ENCODE peak calls at places on chromosomes 2 and 18, in eight cellular contexts. One of them, this sample, is unnamed.

GRCh38 chr2:211408485-211408884 is 852.1 kb downstream of the CPS1 start:
- DNase-seq in fibroblast of lung: peak
- DNase-seq in small intestine: no peak
- DNase-seq in left ventricle myocardium inferior: no peak
- DNase-seq in heart right ventricle: no peak
- DNase-seq in aorta: no peak
- DNase-seq in MM.1S: no peak
- DNase-seq in esophagus muscularis mucosa: no peak
- DNase-seq in this sample: no peak

GRCh38 chr18:7757175-7757574 is 190.1 kb downstream of the PTPRM start:
- DNase-seq in fibroblast of lung: no peak
- DNase-seq in aorta: no peak
- DNase-seq in esophagus muscularis mucosa: no peak
- DNase-seq in small intestine: no peak
- DNase-seq in heart right ventricle: no peak
- DNase-seq in MM.1S: no peak
- DNase-seq in left ventricle myocardium inferior: no peak
- DNase-seq in this sample: no peak

GRCh38 chr2:33134086-33134763 is 187.5 kb downstream of the LTBP1 start:
- DNase-seq in heart right ventricle: peak
- DNase-seq in fibroblast of lung: peak
- DNase-seq in esophagus muscularis mucosa: peak
- DNase-seq in small intestine: no peak
- DNase-seq in left ventricle myocardium inferior: peak
- DNase-seq in aorta: peak
- DNase-seq in MM.1S: no peak
- DNase-seq in this sample: no peak

GRCh38 chr2:36650031-36650430 is 46.5 kb upstream of the VIT start:
- DNase-seq in esophagus muscularis mucosa: no peak
- DNase-seq in fibroblast of lung: peak
- DNase-seq in small intestine: peak
- DNase-seq in heart right ventricle: no peak
- DNase-seq in aorta: no peak
- DNase-seq in left ventricle myocardium inferior: no peak
- DNase-seq in MM.1S: peak
- DNase-seq in this sample: no peak

GRCh38 chr2:70140978-70141753 is 49.7 kb downstream of the C2orf42 start:
- DNase-seq in left ventricle myocardium inferior: no peak
- DNase-seq in MM.1S: peak
- DNase-seq in esophagus muscularis mucosa: peak
- DNase-seq in heart right ventricle: no peak
- DNase-seq in fibroblast of lung: peak
- DNase-seq in small intestine: peak
- DNase-seq in aorta: peak
- DNase-seq in this sample: peak

GRCh38 chr2:20241973-20242726 is 17.2 kb upstream of the SDC1 start:
- DNase-seq in left ventricle myocardium inferior: no peak
- DNase-seq in esophagus muscularis mucosa: peak
- DNase-seq in MM.1S: no peak
- DNase-seq in small intestine: no peak
- DNase-seq in aorta: no peak
- DNase-seq in fibroblast of lung: no peak
- DNase-seq in heart right ventricle: no peak
- DNase-seq in this sample: peak

GRCh38 chr2:8573942-8574195 is 108.0 kb upstream of the ID2 start:
- DNase-seq in left ventricle myocardium inferior: no peak
- DNase-seq in small intestine: no peak
- DNase-seq in aorta: no peak
- DNase-seq in heart right ventricle: no peak
- DNase-seq in MM.1S: no peak
- DNase-seq in esophagus muscularis mucosa: no peak
- DNase-seq in fibroblast of lung: no peak
- DNase-seq in this sample: no peak

GRCh38 chr2:183037660-183038340 is 457 bp downstream of the NCKAP1 start:
- DNase-seq in MM.1S: peak
- DNase-seq in esophagus muscularis mucosa: no peak
- DNase-seq in small intestine: peak
- DNase-seq in aorta: peak
- DNase-seq in fibroblast of lung: peak
- DNase-seq in heart right ventricle: no peak
- DNase-seq in left ventricle myocardium inferior: peak
- DNase-seq in this sample: no peak

GRCh38 chr2:109299466-109299865 is 170.5 kb downstream of the SH3RF3 start:
- DNase-seq in aorta: no peak
- DNase-seq in heart right ventricle: no peak
- DNase-seq in small intestine: no peak
- DNase-seq in fibroblast of lung: no peak
- DNase-seq in left ventricle myocardium inferior: no peak
- DNase-seq in MM.1S: no peak
- DNase-seq in esophagus muscularis mucosa: no peak
- DNase-seq in this sample: no peak

GRCh38 chr18:390748-391478 is 109.6 kb downstream of the COLEC12 start:
- DNase-seq in small intestine: no peak
- DNase-seq in MM.1S: no peak
- DNase-seq in left ventricle myocardium inferior: no peak
- DNase-seq in fibroblast of lung: no peak
- DNase-seq in heart right ventricle: no peak
- DNase-seq in esophagus muscularis mucosa: no peak
- DNase-seq in aorta: no peak
- DNase-seq in this sample: no peak

GRCh38 chr2:160224060-160224459 is 24.0 kb upstream of the ITGB6 start:
- DNase-seq in fibroblast of lung: peak
- DNase-seq in aorta: no peak
- DNase-seq in MM.1S: peak
- DNase-seq in small intestine: peak
- DNase-seq in esophagus muscularis mucosa: no peak
- DNase-seq in left ventricle myocardium inferior: no peak
- DNase-seq in heart right ventricle: no peak
- DNase-seq in this sample: peak

GRCh38 chr18:75090336-75090735 is 118.6 kb downstream of the PTGR3 start:
- DNase-seq in heart right ventricle: no peak
- DNase-seq in MM.1S: no peak
- DNase-seq in left ventricle myocardium inferior: no peak
- DNase-seq in small intestine: no peak
- DNase-seq in aorta: no peak
- DNase-seq in esophagus muscularis mucosa: no peak
- DNase-seq in fibroblast of lung: no peak
- DNase-seq in this sample: no peak

GRCh38 chr2:23791030-23791429 is 135.9 kb downstream of the ATAD2B start:
- DNase-seq in MM.1S: no peak
- DNase-seq in aorta: no peak
- DNase-seq in small intestine: no peak
- DNase-seq in fibroblast of lung: peak
- DNase-seq in left ventricle myocardium inferior: no peak
- DNase-seq in esophagus muscularis mucosa: no peak
- DNase-seq in heart right ventricle: no peak
- DNase-seq in this sample: no peak

GRCh38 chr18:40152859-40153258 is 1802.2 kb upstream of the PIK3C3 start:
- DNase-seq in left ventricle myocardium inferior: no peak
- DNase-seq in MM.1S: no peak
- DNase-seq in esophagus muscularis mucosa: no peak
- DNase-seq in aorta: no peak
- DNase-seq in fibroblast of lung: peak
- DNase-seq in small intestine: no peak
- DNase-seq in heart right ventricle: no peak
- DNase-seq in this sample: no peak

GRCh38 chr2:241888641-241889040 is 19.1 kb downstream of the RTP5 start:
- DNase-seq in small intestine: no peak
- DNase-seq in fibroblast of lung: no peak
- DNase-seq in left ventricle myocardium inferior: no peak
- DNase-seq in aorta: peak
- DNase-seq in heart right ventricle: no peak
- DNase-seq in esophagus muscularis mucosa: no peak
- DNase-seq in MM.1S: no peak
- DNase-seq in this sample: no peak

GRCh38 chr2:207073791-207074678 is 91.7 kb downstream of the KLF7 start:
- DNase-seq in left ventricle myocardium inferior: no peak
- DNase-seq in MM.1S: no peak
- DNase-seq in small intestine: peak
- DNase-seq in fibroblast of lung: peak
- DNase-seq in aorta: peak
- DNase-seq in esophagus muscularis mucosa: no peak
- DNase-seq in heart right ventricle: no peak
- DNase-seq in this sample: peak

GRCh38 chr2:96899084-96899735 is 29.3 kb upstream of the SEMA4C start:
- DNase-seq in small intestine: no peak
- DNase-seq in heart right ventricle: no peak
- DNase-seq in left ventricle myocardium inferior: no peak
- DNase-seq in MM.1S: no peak
- DNase-seq in fibroblast of lung: peak
- DNase-seq in esophagus muscularis mucosa: no peak
- DNase-seq in aorta: peak
- DNase-seq in this sample: no peak

GRCh38 chr2:73285162-73285739 is 973 bp upstream of the FBXO41 start:
- DNase-seq in fibroblast of lung: no peak
- DNase-seq in aorta: no peak
- DNase-seq in small intestine: no peak
- DNase-seq in MM.1S: peak
- DNase-seq in left ventricle myocardium inferior: no peak
- DNase-seq in esophagus muscularis mucosa: no peak
- DNase-seq in heart right ventricle: no peak
- DNase-seq in this sample: no peak

GRCh38 chr2:158060862-158061435 is 40.7 kb upstream of the UPP2 start:
- DNase-seq in heart right ventricle: no peak
- DNase-seq in fibroblast of lung: peak
- DNase-seq in esophagus muscularis mucosa: no peak
- DNase-seq in small intestine: peak
- DNase-seq in aorta: no peak
- DNase-seq in MM.1S: no peak
- DNase-seq in left ventricle myocardium inferior: no peak
- DNase-seq in this sample: no peak

GRCh38 chr18:22977847-22978701 is 44.9 kb downstream of the RBBP8 start:
- DNase-seq in small intestine: peak
- DNase-seq in heart right ventricle: no peak
- DNase-seq in esophagus muscularis mucosa: no peak
- DNase-seq in aorta: no peak
- DNase-seq in fibroblast of lung: peak
- DNase-seq in left ventricle myocardium inferior: no peak
- DNase-seq in MM.1S: no peak
- DNase-seq in this sample: no peak

GRCh38 chr18:57561728-57562423 is 24.6 kb downstream of the FECH start:
- DNase-seq in aorta: no peak
- DNase-seq in MM.1S: peak
- DNase-seq in fibroblast of lung: peak
- DNase-seq in esophagus muscularis mucosa: no peak
- DNase-seq in heart right ventricle: no peak
- DNase-seq in small intestine: peak
- DNase-seq in left ventricle myocardium inferior: no peak
- DNase-seq in this sample: peak

GRCh38 chr2:59693176-59693959 is 860.1 kb downstream of the BCL11A start:
- DNase-seq in MM.1S: no peak
- DNase-seq in left ventricle myocardium inferior: no peak
- DNase-seq in heart right ventricle: no peak
- DNase-seq in aorta: no peak
- DNase-seq in esophagus muscularis mucosa: no peak
- DNase-seq in small intestine: no peak
- DNase-seq in fibroblast of lung: no peak
- DNase-seq in this sample: no peak

GRCh38 chr2:105875241-105875640 is 130.5 kb downstream of the NCK2 start:
- DNase-seq in left ventricle myocardium inferior: no peak
- DNase-seq in esophagus muscularis mucosa: no peak
- DNase-seq in heart right ventricle: no peak
- DNase-seq in MM.1S: no peak
- DNase-seq in small intestine: no peak
- DNase-seq in aorta: no peak
- DNase-seq in fibroblast of lung: no peak
- DNase-seq in this sample: no peak

DNA sequence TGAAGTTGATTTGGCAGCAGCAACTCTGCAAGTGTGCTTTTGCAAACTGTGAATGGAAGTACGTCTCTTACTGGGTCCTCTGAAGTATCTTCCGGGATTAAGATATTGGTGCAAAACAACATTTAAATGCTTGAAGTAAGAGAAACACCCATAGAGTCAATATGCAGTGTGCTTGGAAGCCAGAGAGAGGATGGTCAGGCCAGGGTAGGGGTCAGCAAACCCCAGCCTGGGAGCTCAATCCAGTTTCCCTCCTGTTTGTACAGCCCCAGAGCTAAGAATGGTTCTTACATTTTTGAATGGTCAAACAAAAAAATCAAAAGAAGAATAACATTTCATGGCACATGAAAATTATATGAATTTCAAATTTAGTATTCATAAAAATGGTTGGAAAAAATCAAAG is 13.5 kb downstream of the CCDC68 start:
- DNase-seq in esophagus muscularis mucosa: peak
- DNase-seq in left ventricle myocardium inferior: no peak
- DNase-seq in aorta: no peak
- DNase-seq in small intestine: no peak
- DNase-seq in heart right ventricle: no peak
- DNase-seq in fibroblast of lung: no peak
- DNase-seq in MM.1S: no peak
- DNase-seq in this sample: no peak
- H3K4me3 ChIP-seq in esophagus muscularis mucosa: peak
- H3K4me3 ChIP-seq in left ventricle myocardium inferior: peak
- H3K4me3 ChIP-seq in aorta: no peak
- H3K4me3 ChIP-seq in small intestine: no peak
- H3K4me3 ChIP-seq in heart right ventricle: peak
- H3K4me3 ChIP-seq in fibroblast of lung: peak
- H3K4me3 ChIP-seq in MM.1S: peak
- H3K4me3 ChIP-seq in this sample: no peak

GRCh38 chr2:144798019-144798418 is 278.1 kb upstream of the ZEB2 start:
- DNase-seq in small intestine: no peak
- DNase-seq in fibroblast of lung: no peak
- DNase-seq in heart right ventricle: no peak
- DNase-seq in MM.1S: no peak
- DNase-seq in left ventricle myocardium inferior: no peak
- DNase-seq in aorta: no peak
- DNase-seq in esophagus muscularis mucosa: no peak
- DNase-seq in this sample: no peak
- H3K27ac ChIP-seq in small intestine: no peak
- H3K27ac ChIP-seq in fibroblast of lung: no peak
- H3K27ac ChIP-seq in heart right ventricle: no peak
- H3K27ac ChIP-seq in MM.1S: no peak
- H3K27ac ChIP-seq in left ventricle myocardium inferior: no peak
- H3K27ac ChIP-seq in aorta: no peak
- H3K27ac ChIP-seq in esophagus muscularis mucosa: no peak
- H3K27ac ChIP-seq in this sample: no peak

GRCh38 chr2:175256806-175257585 is 75.5 kb upstream of the ATP5MC3 start:
- DNase-seq in fibroblast of lung: no peak
- DNase-seq in aorta: no peak
- DNase-seq in esophagus muscularis mucosa: no peak
- DNase-seq in heart right ventricle: peak
- DNase-seq in MM.1S: no peak
- DNase-seq in left ventricle myocardium inferior: no peak
- DNase-seq in small intestine: no peak
- DNase-seq in this sample: no peak
- H3K4me3 ChIP-seq in fibroblast of lung: no peak
- H3K4me3 ChIP-seq in aorta: no peak
- H3K4me3 ChIP-seq in esophagus muscularis mucosa: no peak
- H3K4me3 ChIP-seq in heart right ventricle: no peak
- H3K4me3 ChIP-seq in MM.1S: no peak
- H3K4me3 ChIP-seq in left ventricle myocardium inferior: no peak
- H3K4me3 ChIP-seq in small intestine: no peak
- H3K4me3 ChIP-seq in this sample: no peak

DNA sequence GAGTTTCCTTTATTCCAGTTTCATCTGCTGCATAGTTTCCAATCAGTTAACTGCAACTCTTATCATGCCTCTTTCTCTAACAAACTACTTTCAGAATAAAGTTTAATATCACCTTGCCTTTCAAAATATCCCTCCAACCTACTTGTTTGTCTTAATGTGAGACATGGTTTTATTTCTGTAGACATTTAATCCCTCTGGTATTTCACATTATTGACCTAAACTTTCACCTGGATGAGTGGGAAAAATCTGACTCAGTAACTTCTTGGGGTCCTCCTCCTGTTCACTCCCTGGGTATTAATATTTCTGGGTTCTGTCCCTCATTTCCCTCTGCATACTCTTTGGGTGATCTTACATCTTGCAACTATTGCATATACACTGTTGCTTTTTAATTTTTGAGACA is 27.9 kb downstream of the MSH6 start:
- DNase-seq in fibroblast of lung: no peak
- DNase-seq in left ventricle myocardium inferior: no peak
- DNase-seq in small intestine: no peak
- DNase-seq in aorta: no peak
- DNase-seq in esophagus muscularis mucosa: no peak
- DNase-seq in heart right ventricle: no peak
- DNase-seq in MM.1S: no peak
- DNase-seq in this sample: no peak
- H3K27ac ChIP-seq in fibroblast of lung: no peak
- H3K27ac ChIP-seq in left ventricle myocardium inferior: no peak
- H3K27ac ChIP-seq in small intestine: no peak
- H3K27ac ChIP-seq in aorta: no peak
- H3K27ac ChIP-seq in esophagus muscularis mucosa: no peak
- H3K27ac ChIP-seq in heart right ventricle: no peak
- H3K27ac ChIP-seq in MM.1S: no peak
- H3K27ac ChIP-seq in this sample: no peak

This sample was measured in CD4-positive, alpha-beta memory T cell.